ENCODE peak calls at places on chromosome 11, in eight cellular contexts. T, D, U, L, F, K, W and I are unnamed samples.
A peak's percentile ranks its signal among the peaks of the same experiment; 100 is the strongest.

GRCh38 chr11:44775366-44776356 is 48.9 kb downstream of the TSPAN18 start:
- DNase-seq in T (peak; percentile 26), D (peak; percentile 40), U (peak; percentile 63), L (peak; percentile 24), F (peak; percentile 61), K (peak; percentile 45), W (peak; percentile 61), I (no peak)

GRCh38 chr11:3855808-3856491 is 486 bp downstream of the STIM1 start:
- DNase-seq in T (peak; percentile 21), D (peak; percentile 59), U (no peak), L (no peak), F (peak; percentile 61), K (peak; percentile 14), W (peak; percentile 51), I (no peak)

GRCh38 chr11:8683115-8683807 is 669 bp downstream of the RPL27A start:
- DNase-seq in T (no peak), D (no peak), U (peak; percentile 30), L (no peak), F (no peak), K (no peak), W (no peak), I (no peak)

GRCh38 chr11:2887526-2888195 is 2.1 kb upstream of the CDKN1C start:
- DNase-seq in T (no peak), D (no peak), U (no peak), L (no peak), F (no peak), K (no peak), W (peak; percentile 29), I (no peak)

GRCh38 chr11:121082670-121083069 is 18.4 kb upstream of the TECTA start:
- DNase-seq in T (no peak), D (no peak), U (no peak), L (no peak), F (no peak), K (peak; percentile 24), W (peak; percentile 32), I (no peak)

GRCh38 chr11:108498816-108499408 is 728 bp upstream of the POGLUT3 start:
- DNase-seq in T (no peak), D (no peak), U (no peak), L (no peak), F (no peak), K (no peak), W (no peak), I (no peak)

GRCh38 chr11:102767800-102768199 is 12.6 kb downstream of the MMP10 start:
- DNase-seq in T (no peak), D (no peak), U (no peak), L (no peak), F (no peak), K (no peak), W (no peak), I (no peak)

GRCh38 chr11:134047586-134047999 is 21.3 kb upstream of the JAM3 start:
- DNase-seq in T (no peak), D (no peak), U (peak; percentile 64), L (no peak), F (peak; percentile 78), K (no peak), W (peak; percentile 85), I (peak; percentile 21)

GRCh38 chr11:5102246-5102645 is 32.9 kb downstream of the OR52E1 start:
- DNase-seq in T (no peak), D (no peak), U (no peak), L (no peak), F (no peak), K (no peak), W (no peak), I (no peak)

GRCh38 chr11:131759140-131759539 is 388.7 kb downstream of the NTM start:
- DNase-seq in T (no peak), D (no peak), U (no peak), L (no peak), F (no peak), K (no peak), W (no peak), I (no peak)

GRCh38 chr11:116192509-116193206 is 580.1 kb downstream of the BUD13 start:
- DNase-seq in T (peak; percentile 22), D (no peak), U (no peak), L (no peak), F (no peak), K (no peak), W (no peak), I (no peak)

GRCh38 chr11:64396079-64396591 is 37.2 kb downstream of the RPS6KA4 start:
- DNase-seq in T (no peak), D (no peak), U (no peak), L (no peak), F (peak; percentile 28), K (no peak), W (peak; percentile 74), I (no peak)

GRCh38 chr11:72832301-72833082 is 18.3 kb downstream of the ATG16L2 start:
- DNase-seq in T (no peak), D (no peak), U (no peak), L (no peak), F (no peak), K (no peak), W (no peak), I (no peak)

GRCh38 chr11:86438685-86439084 is 64.0 kb downstream of the CCDC81 start:
- DNase-seq in T (no peak), D (no peak), U (no peak), L (no peak), F (no peak), K (no peak), W (peak; percentile 89), I (no peak)

GRCh38 chr11:96314326-96315050 is 28.5 kb downstream of the MAML2 start:
- DNase-seq in T (no peak), D (no peak), U (peak; percentile 84), L (no peak), F (peak; percentile 23), K (no peak), W (peak; percentile 65), I (no peak)

GRCh38 chr11:23755769-23756168 is 741.1 kb upstream of the LUZP2 start:
- DNase-seq in T (no peak), D (no peak), U (no peak), L (no peak), F (no peak), K (no peak), W (peak; percentile 15), I (no peak)

GRCh38 chr11:60915250-60915914 is 1.4 kb downstream of the TMEM109 start:
- DNase-seq in T (no peak), D (peak; percentile 60), U (peak; percentile 70), L (peak; percentile 55), F (no peak), K (no peak), W (peak; percentile 75), I (no peak)

GRCh38 chr11:102914238-102915043 is 39.7 kb upstream of the MMP12 start:
- DNase-seq in T (no peak), D (no peak), U (peak; percentile 32), L (no peak), F (no peak), K (no peak), W (peak; percentile 55), I (no peak)

GRCh38 chr11:35688023-35688422 is 25.4 kb downstream of the TRIM44 start:
- DNase-seq in T (no peak), D (no peak), U (no peak), L (no peak), F (no peak), K (no peak), W (peak; percentile 49), I (no peak)

GRCh38 chr11:29435421-29435820 is 581.4 kb downstream of the KCNA4 start:
- DNase-seq in T (no peak), D (no peak), U (peak; percentile 26), L (no peak), F (no peak), K (no peak), W (no peak), I (no peak)

GRCh38 chr11:116052603-116053537 is 548.7 kb upstream of the CADM1 start:
- DNase-seq in T (peak; percentile 92), D (no peak), U (no peak), L (no peak), F (no peak), K (no peak), W (no peak), I (no peak)

GRCh38 chr11:122007611-122008071 is 108.4 kb downstream of the BLID start:
- DNase-seq in T (peak; percentile 84), D (no peak), U (peak; percentile 16), L (no peak), F (no peak), K (no peak), W (no peak), I (no peak)

GRCh38 chr11:127993788-127994187 is 593.6 kb downstream of the ETS1 start:
- DNase-seq in T (no peak), D (no peak), U (no peak), L (no peak), F (no peak), K (no peak), W (no peak), I (no peak)

GRCh38 chr11:130121430-130121978 is 38.1 kb upstream of the ST14 start:
- DNase-seq in T (no peak), D (no peak), U (no peak), L (no peak), F (no peak), K (no peak), W (peak; percentile 43), I (peak; percentile 46)